ENCODE peak calls at places on chromosomes 5 and 9, in ten cellular contexts. One of them, this sample, is unnamed.
A peak's percentile ranks its signal among the peaks of the same experiment; 100 is the strongest.

GRCh38 chr9:32627394-32627954 is 8.0 kb downstream of the TAF1L start:
- DNase-seq in A673: no peak
- DNase-seq in bronchial epithelial cell: peak; percentile 98
- DNase-seq in tibial artery: no peak
- DNase-seq in IMR-90: no peak
- DNase-seq in kidney: no peak
- DNase-seq in HFF-Myc: no peak
- DNase-seq in GM12865: no peak
- DNase-seq in CD8-positive, alpha-beta T cell: no peak
- DNase-seq in brain microvascular endothelial cell: no peak
- DNase-seq in this sample: no peak

GRCh38 chr5:74386571-74387334 is 253.8 kb downstream of the ENC1 start:
- DNase-seq in A673: no peak
- DNase-seq in bronchial epithelial cell: peak; percentile 94
- DNase-seq in tibial artery: no peak
- DNase-seq in IMR-90: peak; percentile 75
- DNase-seq in kidney: no peak
- DNase-seq in HFF-Myc: no peak
- DNase-seq in GM12865: no peak
- DNase-seq in CD8-positive, alpha-beta T cell: no peak
- DNase-seq in brain microvascular endothelial cell: peak; percentile 27
- DNase-seq in this sample: peak; percentile 37

GRCh38 chr5:149675467-149676201 is 54.5 kb upstream of the PPARGC1B start:
- DNase-seq in A673: no peak
- DNase-seq in bronchial epithelial cell: peak; percentile 79
- DNase-seq in tibial artery: no peak
- DNase-seq in IMR-90: no peak
- DNase-seq in kidney: peak; percentile 78
- DNase-seq in HFF-Myc: no peak
- DNase-seq in GM12865: no peak
- DNase-seq in CD8-positive, alpha-beta T cell: no peak
- DNase-seq in brain microvascular endothelial cell: no peak
- DNase-seq in this sample: no peak

GRCh38 chr5:32297181-32298055 is 15.3 kb downstream of the MTMR12 start:
- DNase-seq in A673: no peak
- DNase-seq in bronchial epithelial cell: peak; percentile 44
- DNase-seq in tibial artery: no peak
- DNase-seq in IMR-90: peak; percentile 19
- DNase-seq in kidney: no peak
- DNase-seq in HFF-Myc: no peak
- DNase-seq in GM12865: no peak
- DNase-seq in CD8-positive, alpha-beta T cell: no peak
- DNase-seq in brain microvascular endothelial cell: no peak
- DNase-seq in this sample: no peak

GRCh38 chr9:15856591-15856990 is 303.7 kb downstream of the CCDC171 start:
- DNase-seq in A673: no peak
- DNase-seq in bronchial epithelial cell: peak; percentile 12
- DNase-seq in tibial artery: no peak
- DNase-seq in IMR-90: peak; percentile 87
- DNase-seq in kidney: no peak
- DNase-seq in HFF-Myc: no peak
- DNase-seq in GM12865: no peak
- DNase-seq in CD8-positive, alpha-beta T cell: no peak
- DNase-seq in brain microvascular endothelial cell: no peak
- DNase-seq in this sample: peak; percentile 68

GRCh38 chr5:6377121-6377520 is 1.2 kb downstream of the MED10 start:
- DNase-seq in A673: no peak
- DNase-seq in bronchial epithelial cell: no peak
- DNase-seq in tibial artery: no peak
- DNase-seq in IMR-90: peak; percentile 5
- DNase-seq in kidney: no peak
- DNase-seq in HFF-Myc: no peak
- DNase-seq in GM12865: peak; percentile 20
- DNase-seq in CD8-positive, alpha-beta T cell: no peak
- DNase-seq in brain microvascular endothelial cell: no peak
- DNase-seq in this sample: peak; percentile 29

GRCh38 chr9:87436694-87437093 is 61.0 kb upstream of the DAPK1 start:
- DNase-seq in A673: peak; percentile 35
- DNase-seq in bronchial epithelial cell: no peak
- DNase-seq in tibial artery: no peak
- DNase-seq in IMR-90: no peak
- DNase-seq in kidney: no peak
- DNase-seq in HFF-Myc: no peak
- DNase-seq in GM12865: no peak
- DNase-seq in CD8-positive, alpha-beta T cell: no peak
- DNase-seq in brain microvascular endothelial cell: no peak
- DNase-seq in this sample: no peak

GRCh38 chr5:157284458-157285212 is 18.7 kb downstream of the CYFIP2 start:
- DNase-seq in A673: no peak
- DNase-seq in bronchial epithelial cell: no peak
- DNase-seq in tibial artery: no peak
- DNase-seq in IMR-90: no peak
- DNase-seq in kidney: no peak
- DNase-seq in HFF-Myc: no peak
- DNase-seq in GM12865: no peak
- DNase-seq in CD8-positive, alpha-beta T cell: no peak
- DNase-seq in brain microvascular endothelial cell: no peak
- DNase-seq in this sample: no peak

GRCh38 chr5:128464596-128464995 is 73.4 kb downstream of the FBN2 start:
- DNase-seq in A673: no peak
- DNase-seq in bronchial epithelial cell: no peak
- DNase-seq in tibial artery: no peak
- DNase-seq in IMR-90: no peak
- DNase-seq in kidney: peak; percentile 51
- DNase-seq in HFF-Myc: peak; percentile 45
- DNase-seq in GM12865: no peak
- DNase-seq in CD8-positive, alpha-beta T cell: no peak
- DNase-seq in brain microvascular endothelial cell: no peak
- DNase-seq in this sample: no peak

GRCh38 chr5:175288048-175288621 is 155.8 kb downstream of the DRD1 start:
- DNase-seq in A673: peak; percentile 22
- DNase-seq in bronchial epithelial cell: peak; percentile 87
- DNase-seq in tibial artery: no peak
- DNase-seq in IMR-90: peak; percentile 7
- DNase-seq in kidney: no peak
- DNase-seq in HFF-Myc: no peak
- DNase-seq in GM12865: no peak
- DNase-seq in CD8-positive, alpha-beta T cell: no peak
- DNase-seq in brain microvascular endothelial cell: peak; percentile 66
- DNase-seq in this sample: peak; percentile 68

GRCh38 chr9:122110100-122110833 is 17.2 kb upstream of the TTLL11 start:
- DNase-seq in A673: no peak
- DNase-seq in bronchial epithelial cell: no peak
- DNase-seq in tibial artery: no peak
- DNase-seq in IMR-90: no peak
- DNase-seq in kidney: no peak
- DNase-seq in HFF-Myc: no peak
- DNase-seq in GM12865: no peak
- DNase-seq in CD8-positive, alpha-beta T cell: no peak
- DNase-seq in brain microvascular endothelial cell: no peak
- DNase-seq in this sample: no peak

GRCh38 chr9:136057236-136058151 is 37.6 kb downstream of the NACC2 start:
- DNase-seq in A673: no peak
- DNase-seq in bronchial epithelial cell: no peak
- DNase-seq in tibial artery: peak; percentile 15
- DNase-seq in IMR-90: no peak
- DNase-seq in kidney: no peak
- DNase-seq in HFF-Myc: no peak
- DNase-seq in GM12865: no peak
- DNase-seq in CD8-positive, alpha-beta T cell: no peak
- DNase-seq in brain microvascular endothelial cell: no peak
- DNase-seq in this sample: no peak

GRCh38 chr9:129703667-129704355 is 38.4 kb downstream of the PRRX2 start:
- DNase-seq in A673: no peak
- DNase-seq in bronchial epithelial cell: no peak
- DNase-seq in tibial artery: peak; percentile 76
- DNase-seq in IMR-90: no peak
- DNase-seq in kidney: no peak
- DNase-seq in HFF-Myc: peak; percentile 32
- DNase-seq in GM12865: no peak
- DNase-seq in CD8-positive, alpha-beta T cell: no peak
- DNase-seq in brain microvascular endothelial cell: no peak
- DNase-seq in this sample: peak; percentile 87

DNA sequence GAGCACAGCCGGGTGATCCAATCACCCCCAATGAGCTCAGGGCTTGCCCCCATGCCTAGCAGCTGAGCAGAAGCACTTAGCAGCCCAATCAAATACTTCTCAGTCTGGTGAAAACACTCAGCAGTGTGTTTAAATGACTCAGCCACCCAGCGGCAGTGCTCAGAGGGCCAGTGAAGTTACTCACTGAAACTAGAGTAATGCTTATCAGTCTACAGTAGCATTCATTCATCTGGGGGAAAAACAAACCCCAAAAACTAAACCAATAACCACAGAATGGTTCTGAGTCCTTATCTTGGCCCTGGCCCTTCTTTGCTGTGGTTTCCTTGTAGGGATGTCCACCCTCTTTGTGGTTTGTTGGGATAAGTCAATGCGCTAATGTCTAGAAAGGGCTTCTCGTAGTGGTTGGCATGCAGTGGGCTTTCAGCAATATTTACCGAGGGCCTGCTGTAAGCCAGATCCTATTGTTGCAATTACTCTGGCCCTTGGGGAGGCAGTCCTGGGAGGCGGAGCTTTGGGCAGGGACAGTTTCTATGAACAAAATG is 43.2 kb downstream of the LHX2 start:
- DNase-seq in A673: no peak
- DNase-seq in bronchial epithelial cell: peak; percentile 79
- DNase-seq in tibial artery: no peak
- DNase-seq in IMR-90: peak; percentile 90
- DNase-seq in kidney: no peak
- DNase-seq in HFF-Myc: no peak
- DNase-seq in GM12865: peak; percentile 91
- DNase-seq in CD8-positive, alpha-beta T cell: no peak
- DNase-seq in brain microvascular endothelial cell: peak; percentile 96
- DNase-seq in this sample: peak; percentile 92
- H3K4me3 ChIP-seq in A673: no peak overlapping the region
- H3K4me3 ChIP-seq in bronchial epithelial cell: no peak overlapping the region
- H3K4me3 ChIP-seq in tibial artery: no peak overlapping the region
- H3K4me3 ChIP-seq in IMR-90: no peak overlapping the region
- H3K4me3 ChIP-seq in kidney: no peak overlapping the region
- H3K4me3 ChIP-seq in HFF-Myc: no peak overlapping the region
- H3K4me3 ChIP-seq in GM12865: no peak overlapping the region
- H3K4me3 ChIP-seq in CD8-positive, alpha-beta T cell: no peak overlapping the region
- H3K4me3 ChIP-seq in brain microvascular endothelial cell: no peak overlapping the region
- H3K4me3 ChIP-seq in this sample: no peak overlapping the region

DNA sequence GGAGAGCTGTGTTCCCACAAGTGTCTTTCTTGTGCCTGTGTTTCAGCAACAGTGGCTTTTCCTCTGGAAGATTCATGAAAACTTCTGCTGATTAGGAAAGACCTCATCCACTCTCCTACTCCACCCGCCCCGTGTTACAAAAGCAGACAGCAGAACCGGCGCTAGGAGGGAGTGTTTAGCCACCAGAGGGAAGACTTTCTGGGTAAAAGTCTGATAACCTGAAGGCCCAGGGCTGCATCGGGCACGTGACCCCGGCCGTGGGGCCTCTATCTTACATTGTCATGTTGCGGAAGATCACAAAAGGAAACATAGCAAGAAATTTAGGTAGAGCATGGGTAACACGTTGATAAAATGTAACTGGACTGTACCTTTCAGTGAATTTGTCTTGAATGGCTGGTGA is 32.0 kb upstream of the DMRT2 start:
- DNase-seq in A673: peak; percentile 18
- DNase-seq in bronchial epithelial cell: peak; percentile 48
- DNase-seq in tibial artery: no peak
- DNase-seq in IMR-90: no peak
- DNase-seq in kidney: no peak
- DNase-seq in HFF-Myc: no peak
- DNase-seq in GM12865: peak; percentile 40
- DNase-seq in CD8-positive, alpha-beta T cell: no peak
- DNase-seq in brain microvascular endothelial cell: no peak
- DNase-seq in this sample: peak; percentile 7
- TF ChIP-seq CTCF in A673: peak; percentile 40
- TF ChIP-seq CTCF in bronchial epithelial cell: peak; percentile 76
- TF ChIP-seq CTCF in tibial artery: no peak
- TF ChIP-seq CTCF in IMR-90: peak; percentile 20
- TF ChIP-seq CTCF in kidney: peak; percentile 18
- TF ChIP-seq CTCF in HFF-Myc: no peak
- TF ChIP-seq CTCF in GM12865: peak; percentile 26
- TF ChIP-seq CTCF in CD8-positive, alpha-beta T cell: no peak
- TF ChIP-seq CTCF in brain microvascular endothelial cell: no peak
- TF ChIP-seq CTCF in this sample: peak; percentile 22

DNA sequence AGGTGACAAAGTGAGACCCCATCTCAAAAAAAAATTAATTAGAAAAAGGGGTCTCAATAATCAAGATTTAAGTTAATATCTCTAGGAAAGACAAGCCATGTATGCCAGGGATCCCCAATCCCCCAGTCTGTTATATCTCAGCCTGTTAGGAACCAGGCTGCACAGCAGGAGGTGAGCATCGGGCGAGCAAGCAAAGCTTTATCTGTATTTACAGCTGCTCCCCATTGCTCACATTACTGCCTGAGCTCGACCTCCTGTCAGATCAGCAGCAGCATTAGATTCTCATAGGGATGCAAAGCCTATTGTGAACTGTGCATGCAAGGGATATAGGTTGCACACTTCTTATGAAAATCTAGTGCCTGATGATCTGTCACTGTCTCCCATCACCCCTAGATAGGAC is 116.8 kb downstream of the TARS1 start:
- DNase-seq in A673: no peak
- DNase-seq in bronchial epithelial cell: no peak
- DNase-seq in tibial artery: no peak
- DNase-seq in IMR-90: no peak
- DNase-seq in kidney: no peak
- DNase-seq in HFF-Myc: no peak
- DNase-seq in GM12865: no peak
- DNase-seq in CD8-positive, alpha-beta T cell: no peak
- DNase-seq in brain microvascular endothelial cell: no peak
- DNase-seq in this sample: no peak
- H3K4me3 ChIP-seq in A673: no peak overlapping the region
- H3K4me3 ChIP-seq in bronchial epithelial cell: no peak overlapping the region
- H3K4me3 ChIP-seq in tibial artery: no peak overlapping the region
- H3K4me3 ChIP-seq in IMR-90: no peak overlapping the region
- H3K4me3 ChIP-seq in kidney: no peak overlapping the region
- H3K4me3 ChIP-seq in HFF-Myc: no peak overlapping the region
- H3K4me3 ChIP-seq in GM12865: no peak overlapping the region
- H3K4me3 ChIP-seq in CD8-positive, alpha-beta T cell: no peak overlapping the region
- H3K4me3 ChIP-seq in brain microvascular endothelial cell: no peak overlapping the region
- H3K4me3 ChIP-seq in this sample: no peak overlapping the region

DNA sequence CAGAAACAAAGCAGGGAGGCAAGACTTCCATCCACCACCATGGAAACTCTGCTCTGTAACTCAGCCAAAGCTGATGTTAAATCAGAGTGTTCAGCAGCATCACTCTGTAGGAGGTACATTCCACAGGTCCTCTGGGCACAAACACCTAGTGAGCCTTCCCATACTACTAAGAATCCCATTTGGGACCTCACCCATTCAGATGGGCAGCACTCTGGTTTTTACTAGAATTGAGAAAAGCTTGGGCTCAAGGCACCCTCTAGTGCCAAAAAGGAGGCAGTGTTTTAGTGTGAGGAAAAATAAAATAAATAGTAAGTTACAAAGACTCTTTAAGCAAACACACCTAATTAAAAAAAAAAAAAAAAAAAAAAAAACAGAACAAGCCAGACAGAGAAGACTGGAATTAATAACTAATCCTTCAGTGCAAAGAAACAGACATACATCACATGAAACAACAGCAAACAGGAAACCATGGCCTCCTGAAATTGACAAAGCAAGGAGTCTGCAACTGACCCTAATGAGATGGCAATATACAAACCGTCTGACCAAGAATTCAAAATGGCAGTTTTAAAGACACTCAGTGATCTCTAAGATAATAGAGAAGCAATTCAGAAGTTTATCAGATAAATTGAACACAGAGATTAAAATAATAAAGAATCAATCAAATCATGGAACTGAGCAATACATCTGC is 159.5 kb downstream of the GNA14 start:
- DNase-seq in A673: peak; percentile 75
- DNase-seq in bronchial epithelial cell: peak; percentile 29
- DNase-seq in tibial artery: no peak
- DNase-seq in IMR-90: peak; percentile 20
- DNase-seq in kidney: no peak
- DNase-seq in HFF-Myc: no peak
- DNase-seq in GM12865: peak; percentile 9
- DNase-seq in CD8-positive, alpha-beta T cell: no peak
- DNase-seq in brain microvascular endothelial cell: no peak
- DNase-seq in this sample: peak; percentile 63
- TF ChIP-seq CTCF in A673: peak; percentile 74
- TF ChIP-seq CTCF in bronchial epithelial cell: peak; percentile 39
- TF ChIP-seq CTCF in tibial artery: no peak
- TF ChIP-seq CTCF in IMR-90: peak; percentile 61
- TF ChIP-seq CTCF in kidney: peak; percentile 49
- TF ChIP-seq CTCF in HFF-Myc: peak; percentile 62
- TF ChIP-seq CTCF in GM12865: peak; percentile 36
- TF ChIP-seq CTCF in CD8-positive, alpha-beta T cell: no peak
- TF ChIP-seq CTCF in brain microvascular endothelial cell: peak; percentile 71
- TF ChIP-seq CTCF in this sample: peak; percentile 77

This sample was measured in fibroblast of the aortic adventitia.